ENCODE peak calls at places on chromosome 9, in four cellular contexts. W is OCI-LY7, C is keratinocyte, H is IMR-90. J is an unnamed sample.

GRCh38 chr9:115849679-115850412 is 303.7 kb upstream of the PAPPA start:
- DNase-seq in W (no peak), C (no peak), H (peak; percentile 8), J (no peak)

GRCh38 chr9:136628287-136628686 is 34.4 kb upstream of the EGFL7 start:
- DNase-seq in W (no peak), C (no peak), H (no peak), J (no peak)

GRCh38 chr9:91391426-91392217 is 29.9 kb upstream of the AUH start:
- DNase-seq in W (no peak), C (no peak), H (no peak), J (no peak)

GRCh38 chr9:76456202-76456926 is 2.6 kb upstream of the GCNT1 start:
- DNase-seq in W (peak; percentile 88), C (no peak), H (peak; percentile 82), J (no peak)

GRCh38 chr9:69785757-69786156 is 25.9 kb upstream of the PTAR1 start:
- DNase-seq in W (no peak), C (no peak), H (peak; percentile 78), J (no peak)

GRCh38 chr9:117296453-117296852 is 118.4 kb downstream of the ASTN2 start:
- DNase-seq in W (no peak), C (no peak), H (no peak), J (no peak)

GRCh38 chr9:71025728-71026127 is 95.7 kb downstream of the TRPM3 start:
- DNase-seq in W (no peak), C (no peak), H (no peak), J (no peak)

GRCh38 chr9:75169623-75170022 is 81.3 kb downstream of the OSTF1 start:
- DNase-seq in W (no peak), C (no peak), H (no peak), J (no peak)

GRCh38 chr9:76699966-76700365 is 64.3 kb upstream of the PCA3 start:
- DNase-seq in W (no peak), C (no peak), H (peak; percentile 77), J (no peak)

GRCh38 chr9:79256691-79257213 is 315.0 kb upstream of the TLE4 start:
- DNase-seq in W (no peak), C (no peak), H (peak; percentile 43), J (no peak)

GRCh38 chr9:136616307-136616635 is 46.4 kb upstream of the EGFL7 start:
- DNase-seq in W (no peak), C (no peak), H (no peak), J (no peak)

GRCh38 chr9:33129251-33129885 is 37.8 kb downstream of the B4GALT1 start:
- DNase-seq in W (no peak), C (no peak), H (no peak), J (no peak)

GRCh38 chr9:26955222-26955903 is 849 bp upstream of the IFT74 start:
- DNase-seq in W (peak; percentile 7), C (no peak), H (no peak), J (no peak)

GRCh38 chr9:71746023-71746752 is 22.1 kb downstream of the CEMIP2 start:
- DNase-seq in W (no peak), C (no peak), H (no peak), J (no peak)

GRCh38 chr9:122144836-122145235 is 14.7 kb downstream of the NDUFA8 start:
- DNase-seq in W (peak; percentile 18), C (no peak), H (no peak), J (no peak)

GRCh38 chr9:136840877-136841645 is 1.2 kb upstream of the AJM1 start:
- DNase-seq in W (no peak), C (no peak), H (peak; percentile 62), J (peak; percentile 59)

GRCh38 chr9:18761742-18762141 is 271.3 kb downstream of the SAXO1 start:
- DNase-seq in W (no peak), C (no peak), H (no peak), J (no peak)

GRCh38 chr9:18861599-18862546 is 171.1 kb downstream of the SAXO1 start:
- DNase-seq in W (no peak), C (no peak), H (peak; percentile 44), J (no peak)

GRCh38 chr9:33025572-33026347 is 687 bp downstream of the DNAJA1 start:
- DNase-seq in W (peak; percentile 76), C (no peak), H (peak; percentile 32), J (peak; percentile 91)

GRCh38 chr9:124450241-124450924 is at the start of gene ADGRD2:
- DNase-seq in W (no peak), C (no peak), H (peak; percentile 4), J (peak; percentile 95)

GRCh38 chr9:78399153-78399552 is 102.2 kb downstream of the PSAT1 start:
- DNase-seq in W (no peak), C (no peak), H (no peak), J (no peak)

GRCh38 chr9:110156902-110157301 is 51.1 kb downstream of the C9orf152 start:
- DNase-seq in W (peak; percentile 70), C (no peak), H (no peak), J (no peak)

GRCh38 chr9:20697021-20697719 is 13.1 kb downstream of the FOCAD start:
- DNase-seq in W (no peak), C (no peak), H (no peak), J (no peak)

GRCh38 chr9:21933281-21933680 is 60.9 kb downstream of the CDKN2A start:
- DNase-seq in W (no peak), C (peak; percentile 84), H (no peak), J (no peak)

GRCh38 chr9:17906204-17906840 is 327.5 kb downstream of the SH3GL2 start:
- DNase-seq in W (no peak), C (no peak), H (no peak), J (peak; percentile 17)

GRCh38 chr9:5764130-5764868 is 68.6 kb downstream of the ERMP1 start:
- DNase-seq in W (peak; percentile 83), C (no peak), H (no peak), J (no peak)

GRCh38 chr9:112050544-112051475 is 124.3 kb downstream of the SUSD1 start:
- DNase-seq in W (no peak), C (peak; percentile 65), H (peak; percentile 97), J (no peak)

GRCh38 chr9:117815315-117815714 is 111.1 kb downstream of the TLR4 start:
- DNase-seq in W (no peak), C (no peak), H (no peak), J (no peak)

GRCh38 chr9:133141833-133142594 is 21.0 kb upstream of the RALGDS start:
- DNase-seq in W (no peak), C (no peak), H (no peak), J (peak; percentile 87)

GRCh38 chr9:3962467-3962866 is 337.4 kb downstream of the GLIS3 start:
- DNase-seq in W (no peak), C (no peak), H (peak; percentile 76), J (no peak)

GRCh38 chr9:129223551-129224208 is 45.6 kb upstream of the IER5L start:
- DNase-seq in W (no peak), C (no peak), H (no peak), J (no peak)

GRCh38 chr9:98191210-98191609 is 1.2 kb downstream of the CORO2A start:
- DNase-seq in W (no peak), C (no peak), H (no peak), J (no peak)

GRCh38 chr9:115034801-115035200 is 83.2 kb downstream of the TNC start:
- DNase-seq in W (no peak), C (no peak), H (peak; percentile 90), J (no peak)

GRCh38 chr9:14300588-14300987 is 13.4 kb downstream of the NFIB start:
- DNase-seq in W (no peak), C (no peak), H (no peak), J (no peak)
- H4K20me1 ChIP-seq in W (no peaks in the 10 kb centered on the region), C (peaks cover 3% of the 10 kb centered on the region), H (no peaks in the 10 kb centered on the region), J (no peaks in the 10 kb centered on the region)

DNA sequence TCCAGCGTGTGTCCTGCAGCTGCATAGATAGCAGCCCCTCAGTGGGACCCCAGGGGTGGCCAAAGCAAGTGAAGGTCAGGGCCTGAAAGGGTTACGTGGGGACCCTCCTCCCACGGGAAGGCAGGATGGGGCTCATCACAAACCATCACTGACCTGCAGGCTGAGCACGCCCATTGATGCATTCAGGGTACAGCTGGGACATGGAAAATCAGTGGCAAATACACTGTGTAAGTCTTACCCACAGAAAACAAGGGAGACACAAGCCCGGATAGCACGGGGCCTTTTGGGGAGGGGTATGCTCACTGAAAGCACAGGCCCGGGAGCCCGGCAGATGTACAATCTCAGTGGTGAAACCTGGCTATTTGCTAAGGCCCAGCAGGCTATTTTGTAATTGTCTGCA is 49.1 kb downstream of the SEMA4D start:
- DNase-seq in W (no peak), C (no peak), H (no peak), J (peak; percentile 59)
- H4K20me1 ChIP-seq in W (no peaks in the 10 kb centered on the region), C (no peaks in the 10 kb centered on the region), H (no peaks in the 10 kb centered on the region), J (no peaks in the 10 kb centered on the region)

GRCh38 chr9:37453827-37454226 is 11.4 kb downstream of the ZBTB5 start:
- DNase-seq in W (no peak), C (no peak), H (no peak), J (no peak)
- H4K20me1 ChIP-seq in W (peaks cover 7% of the 10 kb centered on the region), C (peaks cover 17% of the 10 kb centered on the region), H (peaks cover 48% of the 10 kb centered on the region), J (peaks cover 84% of the 10 kb centered on the region)

GRCh38 chr9:126809068-126809467 is 4.2 kb downstream of the ZBTB43 start:
- DNase-seq in W (no peak), C (no peak), H (peak; percentile 79), J (no peak)
- H4K20me1 ChIP-seq in W (no peaks in the 10 kb centered on the region), C (peaks cover 7% of the 10 kb centered on the region), H (peaks cover 23% of the 10 kb centered on the region), J (peaks cover 30% of the 10 kb centered on the region)

GRCh38 chr9:113484258-113484730 is 20.8 kb downstream of the RGS3 start:
- DNase-seq in W (no peak), C (no peak), H (peak; percentile 28), J (peak; percentile 74)

GRCh38 chr9:113488490-113488889 is 25.0 kb downstream of the RGS3 start:
- DNase-seq in W (no peak), C (no peak), H (peak; percentile 30), J (no peak)

GRCh38 chr9:113488071-113488470 is 24.5 kb downstream of the RGS3 start:
- DNase-seq in W (no peak), C (no peak), H (no peak), J (no peak)

GRCh38 chr9:113485761-113486115 is 22.2 kb downstream of the RGS3 start:
- DNase-seq in W (no peak), C (no peak), H (no peak), J (no peak)

DNA sequence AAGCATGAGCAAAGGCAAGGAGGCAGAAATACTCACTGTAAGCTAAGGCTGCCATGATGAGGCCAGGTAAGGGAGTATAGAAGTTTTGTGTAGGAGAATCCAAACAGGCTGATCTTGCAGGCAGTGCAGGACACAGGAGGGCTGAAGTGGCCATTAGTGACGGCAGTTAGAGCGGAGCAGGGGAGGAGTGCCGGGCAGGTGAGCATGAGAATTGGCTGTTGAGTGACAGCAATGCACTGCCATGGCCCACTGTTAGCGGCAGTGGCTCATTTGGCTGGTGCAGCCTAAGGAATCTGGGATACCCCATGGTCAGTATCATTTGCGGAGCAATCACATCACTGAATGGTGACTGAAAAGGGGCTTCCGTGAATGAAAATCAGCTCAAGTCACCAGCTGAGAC is 22.8 kb downstream of the RGS3 start:
- DNase-seq in W (no peak), C (no peak), H (no peak), J (no peak)
- H4K20me1 ChIP-seq in W (no peaks in the 10 kb centered on the region), C (no peaks in the 10 kb centered on the region), H (no peaks in the 10 kb centered on the region), J (no peaks in the 10 kb centered on the region)

DNA sequence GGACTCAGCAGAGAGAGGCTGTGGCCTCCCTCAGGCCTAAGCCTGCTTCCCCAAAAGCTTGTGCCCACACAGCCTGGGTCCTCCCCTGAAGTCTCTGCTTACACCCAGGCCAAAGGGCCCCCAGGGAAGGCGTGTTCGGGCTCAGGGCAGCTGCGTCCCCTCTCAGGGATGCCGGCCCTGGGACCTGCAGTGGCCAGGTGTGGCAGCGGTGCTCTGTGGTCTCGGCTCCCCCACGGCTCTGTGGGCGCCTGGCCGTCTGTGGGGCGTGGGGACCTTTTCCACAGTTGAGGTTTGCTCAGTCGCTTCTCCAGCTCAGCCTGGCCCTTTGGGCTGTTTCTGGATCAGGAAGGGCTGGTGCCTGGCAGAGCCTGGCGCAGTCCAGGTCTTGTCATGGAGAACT is 75.9 kb downstream of the RXRA start:
- DNase-seq in W (no peak), C (no peak), H (no peak), J (no peak)
- H4K20me1 ChIP-seq in W (no peaks in the 10 kb centered on the region), C (peaks cover 23% of the 10 kb centered on the region), H (peaks cover 78% of the 10 kb centered on the region), J (peaks cover 28% of the 10 kb centered on the region)

GRCh38 chr9:134696433-134696832 is 54.8 kb downstream of the COL5A1 start:
- DNase-seq in W (no peak), C (no peak), H (no peak), J (no peak)
- H4K20me1 ChIP-seq in W (no peaks in the 10 kb centered on the region), C (peaks cover 3% of the 10 kb centered on the region), H (peaks cover 96% of the 10 kb centered on the region), J (peaks cover 100% of the 10 kb centered on the region)

J was measured in SK-N-SH.